ENCODE peak calls at places on chromosomes 4 and X, in ten cellular contexts. B is T-helper 9 cell; Q is heart left ventricle; P is M059J; X is progenitor cell of endocrine pancreas; L is T-helper 1 cell; O is activated CD4-positive, alpha-beta T cell treated with anti-CD3 and anti-CD28 coated beads for 24 hours; A is NCI-H510A; S is coronary artery; Y is activated gamma-delta T cell treated with anti-CD3 and anti-CD28 coated beads, Interleukin-2, amount 50 U/mL, for 16 hours. E is an unnamed sample.

GRCh38 chrX:149274516-149275105 is 230.5 kb downstream of the IDS start:
- DNase-seq in B (no peak), Q (peak; percentile 29), P (peak; percentile 21), X (no peak), L (no peak), O (no peak), A (no peak), S (no peak), Y (no peak), E (no peak)

GRCh38 chr4:123937612-123938011 is 541.0 kb downstream of the SPRY1 start:
- DNase-seq in B (no peak), Q (no peak), P (no peak), X (no peak), L (no peak), O (no peak), A (no peak), S (no peak), Y (no peak), E (no peak)

GRCh38 chr4:48913346-48913745 is 6.8 kb upstream of the OCIAD2 start:
- DNase-seq in B (no peak), Q (no peak), P (peak; percentile 98), X (no peak), L (no peak), O (no peak), A (no peak), S (no peak), Y (no peak), E (peak; percentile 71)

GRCh38 chr4:81627617-81628016 is 155.9 kb upstream of the RASGEF1B start:
- DNase-seq in B (no peak), Q (no peak), P (no peak), X (no peak), L (no peak), O (no peak), A (no peak), S (no peak), Y (no peak), E (no peak)

GRCh38 chr4:74886490-74886889 is 46.4 kb upstream of the PARM1 start:
- DNase-seq in B (no peak), Q (no peak), P (no peak), X (no peak), L (no peak), O (no peak), A (peak; percentile 89), S (no peak), Y (no peak), E (peak; percentile 35)

GRCh38 chr4:95204267-95204835 is 344.4 kb downstream of the UNC5C start:
- DNase-seq in B (no peak), Q (no peak), P (no peak), X (no peak), L (no peak), O (no peak), A (no peak), S (no peak), Y (no peak), E (no peak)

GRCh38 chr4:131430302-131430701 is 1718.8 kb upstream of the PCDH10 start:
- DNase-seq in B (no peak), Q (no peak), P (no peak), X (no peak), L (no peak), O (no peak), A (no peak), S (no peak), Y (no peak), E (no peak)

GRCh38 chrX:2707334-2707760 is 16.3 kb downstream of the CD99 start:
- DNase-seq in B (no peak), Q (no peak), P (peak; percentile 98), X (no peak), L (no peak), O (no peak), A (no peak), S (no peak), Y (peak; percentile 55), E (peak; percentile 71)

GRCh38 chr4:15043226-15043625 is 40.9 kb downstream of the CPEB2 start:
- DNase-seq in B (no peak), Q (no peak), P (no peak), X (no peak), L (no peak), O (no peak), A (no peak), S (no peak), Y (no peak), E (no peak)

GRCh38 chr4:148355442-148356123 is 86.6 kb downstream of the NR3C2 start:
- DNase-seq in B (no peak), Q (no peak), P (no peak), X (no peak), L (no peak), O (no peak), A (no peak), S (no peak), Y (no peak), E (peak; percentile 66)

E was measured in pulmonary artery endothelial cell.